ENCODE peak calls at places on chromosomes 13 and 19, in ten cellular contexts. R is lower lobe of right lung, G is kidney, C is left ventricle myocardium inferior, K is upper lobe of right lung, H is heart right ventricle, A is astrocyte, Q is ovary, M is esophagus squamous epithelium, Y is right lobe of liver. Z is an unnamed sample.
A peak's percentile ranks its signal among the peaks of the same experiment; 100 is the strongest.

GRCh38 chr13:33945477-33945876 is 127.5 kb downstream of the RFC3 start:
- DNase-seq in R (no peak), G (no peak), C (no peak), K (no peak), H (no peak), A (no peak), Q (no peak), M (no peak), Y (no peak), Z (no peak)

GRCh38 chr19:48433337-48433736 is 12.4 kb upstream of the GRWD1 start:
- DNase-seq in R (no peak), G (no peak), C (no peak), K (no peak), H (no peak), A (no peak), Q (no peak), M (no peak), Y (no peak), Z (no peak)

GRCh38 chr13:64051278-64051677 is 2635.6 kb upstream of the PCDH20 start:
- DNase-seq in R (no peak), G (no peak), C (no peak), K (no peak), H (no peak), A (no peak), Q (no peak), M (no peak), Y (no peak), Z (no peak)

GRCh38 chr19:8316351-8317125 is 4.6 kb downstream of the NDUFA7 start:
- DNase-seq in R (no peak), G (peak; percentile 69), C (no peak), K (no peak), H (no peak), A (no peak), Q (no peak), M (no peak), Y (no peak), Z (no peak)

GRCh38 chr13:113273856-113274590 is 23.0 kb upstream of the LAMP1 start:
- DNase-seq in R (peak; percentile 71), G (no peak), C (no peak), K (peak; percentile 76), H (no peak), A (peak; percentile 83), Q (no peak), M (no peak), Y (no peak), Z (peak; percentile 47)

GRCh38 chr19:48726573-48726972 is 7.0 kb upstream of the MAMSTR start:
- DNase-seq in R (no peak), G (no peak), C (no peak), K (no peak), H (no peak), A (no peak), Q (no peak), M (no peak), Y (no peak), Z (no peak)

GRCh38 chr19:40523322-40524047 is 53.2 kb upstream of the SHKBP1 start:
- DNase-seq in R (peak; percentile 73), G (peak; percentile 78), C (peak; percentile 36), K (peak; percentile 83), H (peak; percentile 36), A (peak; percentile 22), Q (no peak), M (no peak), Y (peak; percentile 70), Z (peak; percentile 89)

GRCh38 chr13:98664047-98664446 is 87.1 kb upstream of the STK24 start:
- DNase-seq in R (no peak), G (no peak), C (no peak), K (no peak), H (no peak), A (peak; percentile 93), Q (no peak), M (no peak), Y (no peak), Z (no peak)

GRCh38 chr19:56119585-56119978 is 1.5 kb downstream of the ZNF787 start:
- DNase-seq in R (no peak), G (no peak), C (no peak), K (peak; percentile 71), H (no peak), A (no peak), Q (no peak), M (no peak), Y (no peak), Z (no peak)

GRCh38 chr19:56117376-56117884 is 3.7 kb downstream of the ZNF787 start:
- DNase-seq in R (peak; percentile 51), G (no peak), C (no peak), K (no peak), H (no peak), A (no peak), Q (no peak), M (no peak), Y (no peak), Z (no peak)

GRCh38 chr19:56120002-56120370 is 1.1 kb downstream of the ZNF787 start:
- DNase-seq in R (no peak), G (no peak), C (no peak), K (no peak), H (no peak), A (no peak), Q (no peak), M (no peak), Y (no peak), Z (no peak)

GRCh38 chr19:56117889-56118288 is 3.2 kb downstream of the ZNF787 start:
- DNase-seq in R (peak; percentile 33), G (no peak), C (no peak), K (no peak), H (no peak), A (no peak), Q (no peak), M (no peak), Y (no peak), Z (no peak)

GRCh38 chr19:56118666-56119584 is 2.2 kb downstream of the ZNF787 start:
- DNase-seq in R (peak; percentile 45), G (peak; percentile 45), C (no peak), K (no peak), H (no peak), A (no peak), Q (no peak), M (no peak), Y (no peak), Z (no peak)
- H3K4me1 ChIP-seq in R (peaks cover 53% of the 10 kb centered on the region), G (peaks cover 15% of the 10 kb centered on the region), C (peaks cover 69% of the 10 kb centered on the region), K (peaks cover 50% of the 10 kb centered on the region), H (peaks cover 46% of the 10 kb centered on the region), A (peaks cover 11% of the 10 kb centered on the region), Q (peaks cover 19% of the 10 kb centered on the region), M (peaks cover 38% of the 10 kb centered on the region), Y (peaks cover 39% of the 10 kb centered on the region), Z (peaks cover 17% of the 10 kb centered on the region)

DNA sequence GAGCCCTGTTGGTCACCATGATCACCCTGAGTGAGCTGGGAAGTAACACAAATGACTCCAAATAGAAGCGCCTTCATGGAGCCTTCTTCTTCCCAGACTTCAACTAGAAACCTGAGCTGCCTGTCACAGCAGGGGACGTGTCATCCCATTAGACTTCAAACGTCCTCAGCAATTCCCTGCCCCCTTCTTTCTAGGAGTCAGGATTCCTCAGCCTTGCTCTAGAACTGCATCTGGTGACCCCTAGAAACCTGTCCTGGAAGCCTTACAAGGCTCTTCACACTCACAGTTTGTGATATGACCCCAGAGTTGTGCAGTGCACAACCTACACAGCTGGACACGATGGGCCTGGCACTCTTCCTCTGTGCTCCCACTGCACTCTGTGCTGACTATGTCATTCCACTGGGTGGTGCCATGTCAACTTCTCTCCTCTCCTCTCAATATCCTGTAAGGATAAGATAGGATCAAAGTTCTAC is 23.6 kb upstream of the TTYH1 start:
- DNase-seq in R (no peak), G (no peak), C (no peak), K (no peak), H (no peak), A (no peak), Q (no peak), M (no peak), Y (no peak), Z (peak; percentile 47)
- TF ChIP-seq CTCF in R (no peak), G (no peak), C (no peak), K (no peak), H (no peak), A (no peak), Q (no peak), M (no peak), Y (no peak), Z (no peak)

GRCh38 chr19:50659318-50660082 is 10.3 kb downstream of the C19orf81 start:
- DNase-seq in R (no peak), G (peak; percentile 61), C (no peak), K (no peak), H (no peak), A (no peak), Q (no peak), M (no peak), Y (no peak), Z (no peak)

GRCh38 chr19:50658438-50659317 is 9.4 kb downstream of the C19orf81 start:
- DNase-seq in R (peak; percentile 82), G (peak; percentile 92), C (peak; percentile 51), K (peak; percentile 93), H (peak; percentile 53), A (no peak), Q (peak; percentile 30), M (no peak), Y (no peak), Z (no peak)

GRCh38 chr19:50660083-50660366 is 10.8 kb downstream of the C19orf81 start:
- DNase-seq in R (no peak), G (peak; percentile 14), C (no peak), K (no peak), H (no peak), A (no peak), Q (no peak), M (no peak), Y (no peak), Z (no peak)

GRCh38 chr19:50657222-50657669 is 8.0 kb downstream of the C19orf81 start:
- DNase-seq in R (no peak), G (no peak), C (no peak), K (no peak), H (no peak), A (no peak), Q (no peak), M (no peak), Y (no peak), Z (no peak)

GRCh38 chr19:50657672-50658437 is 8.6 kb downstream of the C19orf81 start:
- DNase-seq in R (peak; percentile 97), G (peak; percentile 97), C (peak; percentile 83), K (peak; percentile 97), H (peak; percentile 84), A (peak; percentile 70), Q (peak; percentile 52), M (peak; percentile 39), Y (no peak), Z (peak; percentile 39)
- H3K4me3 ChIP-seq in R (peak overlapping the region; percentile 46), G (no peak overlapping the region), C (peak overlapping the region; percentile 56), K (peak overlapping the region; percentile 48), H (peak overlapping the region; percentile 13), A (no peak overlapping the region), Q (no peak overlapping the region), M (peak overlapping the region; percentile 53), Y (no peak overlapping the region), Z (no peak overlapping the region)

GRCh38 chr19:42272989-42273406 is 3.9 kb downstream of the CIC start:
- DNase-seq in R (peak; percentile 46), G (peak; percentile 77), C (no peak), K (no peak), H (no peak), A (no peak), Q (peak; percentile 31), M (no peak), Y (no peak), Z (no peak)

GRCh38 chr19:42275103-42275502 is 6.1 kb downstream of the CIC start:
- DNase-seq in R (no peak), G (no peak), C (no peak), K (no peak), H (peak; percentile 2), A (no peak), Q (peak; percentile 35), M (no peak), Y (no peak), Z (no peak)

GRCh38 chr19:42275517-42275916 is 6.5 kb downstream of the CIC start:
- DNase-seq in R (no peak), G (no peak), C (no peak), K (no peak), H (no peak), A (no peak), Q (no peak), M (no peak), Y (no peak), Z (no peak)

GRCh38 chr19:42273407-42274064 is 4.5 kb downstream of the CIC start:
- DNase-seq in R (peak; percentile 40), G (peak; percentile 72), C (no peak), K (peak; percentile 67), H (no peak), A (no peak), Q (peak; percentile 34), M (no peak), Y (no peak), Z (no peak)

DNA sequence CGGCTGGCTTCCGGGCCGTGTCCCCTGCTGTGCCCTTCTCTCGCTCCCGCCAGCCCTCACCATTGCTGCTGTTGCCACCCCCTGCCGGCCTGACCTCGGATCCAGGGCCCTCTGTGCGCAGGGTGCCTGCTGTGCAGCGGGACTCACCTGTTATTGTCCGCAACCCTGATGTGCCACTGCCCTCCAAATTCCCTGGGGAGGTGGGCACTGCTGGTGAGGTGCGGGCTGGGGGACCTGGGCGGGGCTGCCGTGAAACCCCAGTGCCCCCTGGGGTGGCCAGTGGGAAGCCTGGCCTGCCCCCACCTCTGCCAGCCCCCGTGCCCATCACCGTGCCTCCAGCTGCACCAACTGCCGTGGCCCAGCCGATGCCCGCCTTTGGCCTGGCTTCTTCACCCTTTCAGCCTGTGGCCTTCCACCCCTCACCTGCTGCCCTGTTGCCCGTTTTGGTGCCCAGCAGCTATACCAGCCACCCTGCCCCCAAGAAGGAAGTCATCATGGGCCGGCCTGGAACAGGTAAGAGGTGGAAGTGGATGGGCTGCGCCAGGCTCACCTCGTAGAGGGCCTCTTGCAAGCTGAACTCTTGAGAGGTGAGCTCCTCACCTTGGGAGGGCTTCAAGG is 5.1 kb downstream of the CIC start:
- DNase-seq in R (peak; percentile 42), G (peak; percentile 74), C (no peak), K (no peak), H (peak; percentile 3), A (no peak), Q (peak; percentile 42), M (no peak), Y (no peak), Z (no peak)
- H3K4me1 ChIP-seq in R (peaks cover 65% of the 10 kb centered on the region), G (peaks cover 27% of the 10 kb centered on the region), C (peaks cover 79% of the 10 kb centered on the region), K (peaks cover 60% of the 10 kb centered on the region), H (peaks cover 62% of the 10 kb centered on the region), A (peaks cover 51% of the 10 kb centered on the region), Q (peaks cover 4% of the 10 kb centered on the region), M (peaks cover 51% of the 10 kb centered on the region), Y (peaks cover 34% of the 10 kb centered on the region), Z (peaks cover 13% of the 10 kb centered on the region)